ENCODE peak calls at places on chromosomes 16 and 17, in four cellular contexts. X, Q, V and W are unnamed samples.

GRCh38 chr16:85582177-85582888 is 30.8 kb upstream of the GSE1 start:
- DNase-seq in X (no peak), Q (no peak), V (no peak), W (no peak)

GRCh38 chr16:972316-973002 is 1.7 kb upstream of the LMF1 start:
- DNase-seq in X (no peak), Q (no peak), V (no peak), W (no peak)

GRCh38 chr17:4220655-4221054 is 43.1 kb downstream of the ANKFY1 start:
- DNase-seq in X (no peak), Q (no peak), V (no peak), W (no peak)

GRCh38 chr17:78493455-78494188 is 83.6 kb downstream of the DNAH17 start:
- DNase-seq in X (no peak), Q (no peak), V (no peak), W (no peak)

GRCh38 chr16:48101069-48101674 is 54.6 kb downstream of the ABCC12 start:
- DNase-seq in X (no peak), Q (peak; percentile 74), V (no peak), W (no peak)

GRCh38 chr17:18261659-18262058 is 1.2 kb downstream of the MIEF2 start:
- DNase-seq in X (no peak), Q (no peak), V (no peak), W (no peak)

GRCh38 chr17:35129154-35129972 is 7.9 kb downstream of the FNDC8 start:
- DNase-seq in X (no peak), Q (no peak), V (no peak), W (no peak)

GRCh38 chr16:27729516-27730304 is 179.8 kb downstream of the KATNIP start:
- DNase-seq in X (no peak), Q (no peak), V (no peak), W (peak; percentile 51)

GRCh38 chr17:7178973-7179316 is 225 bp downstream of the ASGR1 start:
- DNase-seq in X (no peak), Q (no peak), V (no peak), W (no peak)

GRCh38 chr16:70577256-70577698 is 53.7 kb downstream of the SF3B3 start:
- DNase-seq in X (no peak), Q (no peak), V (no peak), W (no peak)

GRCh38 chr16:27561216-27561615 is 11.3 kb downstream of the KATNIP start:
- DNase-seq in X (no peak), Q (no peak), V (no peak), W (no peak)

GRCh38 chr16:87971933-87972332 is 20.7 kb downstream of the BANP start:
- DNase-seq in X (no peak), Q (no peak), V (no peak), W (no peak)

GRCh38 chr17:49230636-49231562 is at the start of gene PHOSPHO1:
- DNase-seq in X (peak; percentile 88), Q (no peak), V (peak; percentile 87), W (peak; percentile 58)

GRCh38 chr17:9729034-9729650 is 62.2 kb downstream of the DHRS7C start:
- DNase-seq in X (peak; percentile 43), Q (peak; percentile 8), V (peak; percentile 51), W (no peak)

GRCh38 chr17:49327835-49328784 is 33.9 kb downstream of the ZNF652 start:
- DNase-seq in X (peak; percentile 32), Q (no peak), V (no peak), W (no peak)

GRCh38 chr17:76152580-76152979 is 11.5 kb upstream of the FOXJ1 start:
- DNase-seq in X (no peak), Q (no peak), V (no peak), W (no peak)

GRCh38 chr17:6041261-6041660 is 28.9 kb upstream of the WSCD1 start:
- DNase-seq in X (no peak), Q (no peak), V (no peak), W (no peak)

GRCh38 chr16:2015947-2016208 is 3.7 kb upstream of the NPW start:
- DNase-seq in X (no peak), Q (no peak), V (no peak), W (no peak)

GRCh38 chr17:60065136-60065535 is 13.6 kb downstream of the HEATR6 start:
- DNase-seq in X (no peak), Q (no peak), V (no peak), W (no peak)
- TF ChIP-seq SPI1 in X (no peak), Q (no peak), V (no peak), W (no peak)

GRCh38 chr17:858941-859452 is 76.8 kb downstream of the MRM3 start:
- DNase-seq in X (no peak), Q (no peak), V (no peak), W (no peak)
- TF ChIP-seq SPI1 in X (no peak), Q (no peak), V (no peak), W (no peak)

GRCh38 chr17:68611353-68612227 is 10.4 kb upstream of the FAM20A start:
- DNase-seq in X (no peak), Q (no peak), V (no peak), W (no peak)
- TF ChIP-seq SPI1 in X (no peak), Q (no peak), V (no peak), W (no peak)

GRCh38 chr16:15770512-15770911 is 86.3 kb downstream of the MYH11 start:
- DNase-seq in X (no peak), Q (no peak), V (no peak), W (no peak)
- TF ChIP-seq SPI1 in X (no peak), Q (no peak), V (no peak), W (no peak)